ENCODE peak calls at places on chromosomes 2 and 18, in nine cellular contexts. One of them, this sample, is unnamed.

GRCh38 chr2:143345887-143346612 is 216.8 kb downstream of the ARHGAP15 start:
- DNase-seq in G401: no peak
- DNase-seq in putamen: no peak
- DNase-seq in activated T-helper 1 cell treated with anti-CD3 and anti-CD28 coated beads, Interleukin-12 subunit alpha, Interleukin-12 subunit beta, Interleukin-2, Interleukin-4 antibody, amounts not matched to agents 30 ng/mL and 10 ng/mL and 1 ng/mL, durations not matched to agents 14 hours and 24 hours and 36 hours: no peak
- DNase-seq in ureter: no peak
- DNase-seq in OCI-M1: no peak
- DNase-seq in ACHN: no peak
- DNase-seq in germinal center: no peak
- DNase-seq in adrenal gland: no peak
- DNase-seq in this sample: no peak

GRCh38 chr2:19543271-19544019 is 185.0 kb upstream of the OSR1 start:
- DNase-seq in G401: no peak
- DNase-seq in putamen: no peak
- DNase-seq in activated T-helper 1 cell treated with anti-CD3 and anti-CD28 coated beads, Interleukin-12 subunit alpha, Interleukin-12 subunit beta, Interleukin-2, Interleukin-4 antibody, amounts not matched to agents 30 ng/mL and 10 ng/mL and 1 ng/mL, durations not matched to agents 14 hours and 24 hours and 36 hours: no peak
- DNase-seq in ureter: no peak
- DNase-seq in OCI-M1: no peak
- DNase-seq in ACHN: no peak
- DNase-seq in germinal center: no peak
- DNase-seq in adrenal gland: no peak
- DNase-seq in this sample: no peak

GRCh38 chr2:36461039-36461681 is 105.6 kb downstream of the CRIM1 start:
- DNase-seq in G401: peak
- DNase-seq in putamen: no peak
- DNase-seq in activated T-helper 1 cell treated with anti-CD3 and anti-CD28 coated beads, Interleukin-12 subunit alpha, Interleukin-12 subunit beta, Interleukin-2, Interleukin-4 antibody, amounts not matched to agents 30 ng/mL and 10 ng/mL and 1 ng/mL, durations not matched to agents 14 hours and 24 hours and 36 hours: no peak
- DNase-seq in ureter: no peak
- DNase-seq in OCI-M1: no peak
- DNase-seq in ACHN: peak
- DNase-seq in germinal center: no peak
- DNase-seq in adrenal gland: no peak
- DNase-seq in this sample: peak

GRCh38 chr2:19775315-19775714 is 126.5 kb downstream of the TTC32 start:
- DNase-seq in G401: no peak
- DNase-seq in putamen: no peak
- DNase-seq in activated T-helper 1 cell treated with anti-CD3 and anti-CD28 coated beads, Interleukin-12 subunit alpha, Interleukin-12 subunit beta, Interleukin-2, Interleukin-4 antibody, amounts not matched to agents 30 ng/mL and 10 ng/mL and 1 ng/mL, durations not matched to agents 14 hours and 24 hours and 36 hours: no peak
- DNase-seq in ureter: no peak
- DNase-seq in OCI-M1: no peak
- DNase-seq in ACHN: no peak
- DNase-seq in germinal center: no peak
- DNase-seq in adrenal gland: no peak
- DNase-seq in this sample: no peak

GRCh38 chr2:207796585-207797350 is 27.1 kb upstream of the FZD5 start:
- DNase-seq in G401: peak
- DNase-seq in putamen: no peak
- DNase-seq in activated T-helper 1 cell treated with anti-CD3 and anti-CD28 coated beads, Interleukin-12 subunit alpha, Interleukin-12 subunit beta, Interleukin-2, Interleukin-4 antibody, amounts not matched to agents 30 ng/mL and 10 ng/mL and 1 ng/mL, durations not matched to agents 14 hours and 24 hours and 36 hours: no peak
- DNase-seq in ureter: no peak
- DNase-seq in OCI-M1: no peak
- DNase-seq in ACHN: peak
- DNase-seq in germinal center: no peak
- DNase-seq in adrenal gland: no peak
- DNase-seq in this sample: no peak

GRCh38 chr2:170917957-170918356 is 11.1 kb upstream of the GORASP2 start:
- DNase-seq in G401: no peak
- DNase-seq in putamen: no peak
- DNase-seq in activated T-helper 1 cell treated with anti-CD3 and anti-CD28 coated beads, Interleukin-12 subunit alpha, Interleukin-12 subunit beta, Interleukin-2, Interleukin-4 antibody, amounts not matched to agents 30 ng/mL and 10 ng/mL and 1 ng/mL, durations not matched to agents 14 hours and 24 hours and 36 hours: no peak
- DNase-seq in ureter: no peak
- DNase-seq in OCI-M1: no peak
- DNase-seq in ACHN: no peak
- DNase-seq in germinal center: no peak
- DNase-seq in adrenal gland: no peak
- DNase-seq in this sample: no peak

GRCh38 chr2:36556847-36557246 is 41.1 kb downstream of the FEZ2 start:
- DNase-seq in G401: no peak
- DNase-seq in putamen: no peak
- DNase-seq in activated T-helper 1 cell treated with anti-CD3 and anti-CD28 coated beads, Interleukin-12 subunit alpha, Interleukin-12 subunit beta, Interleukin-2, Interleukin-4 antibody, amounts not matched to agents 30 ng/mL and 10 ng/mL and 1 ng/mL, durations not matched to agents 14 hours and 24 hours and 36 hours: no peak
- DNase-seq in ureter: no peak
- DNase-seq in OCI-M1: no peak
- DNase-seq in ACHN: no peak
- DNase-seq in germinal center: no peak
- DNase-seq in adrenal gland: no peak
- DNase-seq in this sample: no peak

GRCh38 chr2:85183078-85183477 is 49.9 kb downstream of the TCF7L1 start:
- DNase-seq in G401: no peak
- DNase-seq in putamen: no peak
- DNase-seq in activated T-helper 1 cell treated with anti-CD3 and anti-CD28 coated beads, Interleukin-12 subunit alpha, Interleukin-12 subunit beta, Interleukin-2, Interleukin-4 antibody, amounts not matched to agents 30 ng/mL and 10 ng/mL and 1 ng/mL, durations not matched to agents 14 hours and 24 hours and 36 hours: no peak
- DNase-seq in ureter: no peak
- DNase-seq in OCI-M1: no peak
- DNase-seq in ACHN: no peak
- DNase-seq in germinal center: no peak
- DNase-seq in adrenal gland: no peak
- DNase-seq in this sample: no peak

GRCh38 chr2:2573658-2574293 is 242.7 kb upstream of the MYT1L start:
- DNase-seq in G401: no peak
- DNase-seq in putamen: no peak
- DNase-seq in activated T-helper 1 cell treated with anti-CD3 and anti-CD28 coated beads, Interleukin-12 subunit alpha, Interleukin-12 subunit beta, Interleukin-2, Interleukin-4 antibody, amounts not matched to agents 30 ng/mL and 10 ng/mL and 1 ng/mL, durations not matched to agents 14 hours and 24 hours and 36 hours: no peak
- DNase-seq in ureter: no peak
- DNase-seq in OCI-M1: no peak
- DNase-seq in ACHN: no peak
- DNase-seq in germinal center: no peak
- DNase-seq in adrenal gland: no peak
- DNase-seq in this sample: no peak

GRCh38 chr18:76353046-76353445 is 142.0 kb downstream of the ZNF516 start:
- DNase-seq in G401: no peak
- DNase-seq in putamen: no peak
- DNase-seq in activated T-helper 1 cell treated with anti-CD3 and anti-CD28 coated beads, Interleukin-12 subunit alpha, Interleukin-12 subunit beta, Interleukin-2, Interleukin-4 antibody, amounts not matched to agents 30 ng/mL and 10 ng/mL and 1 ng/mL, durations not matched to agents 14 hours and 24 hours and 36 hours: no peak
- DNase-seq in ureter: no peak
- DNase-seq in OCI-M1: no peak
- DNase-seq in ACHN: no peak
- DNase-seq in germinal center: no peak
- DNase-seq in adrenal gland: peak
- DNase-seq in this sample: no peak

GRCh38 chr2:101109451-101110140 is 41.6 kb downstream of the TBC1D8 start:
- DNase-seq in G401: peak
- DNase-seq in putamen: no peak
- DNase-seq in activated T-helper 1 cell treated with anti-CD3 and anti-CD28 coated beads, Interleukin-12 subunit alpha, Interleukin-12 subunit beta, Interleukin-2, Interleukin-4 antibody, amounts not matched to agents 30 ng/mL and 10 ng/mL and 1 ng/mL, durations not matched to agents 14 hours and 24 hours and 36 hours: no peak
- DNase-seq in ureter: no peak
- DNase-seq in OCI-M1: no peak
- DNase-seq in ACHN: no peak
- DNase-seq in germinal center: no peak
- DNase-seq in adrenal gland: no peak
- DNase-seq in this sample: no peak

GRCh38 chr2:229539628-229540027 is 174.7 kb downstream of the DNER start:
- DNase-seq in G401: no peak
- DNase-seq in putamen: no peak
- DNase-seq in activated T-helper 1 cell treated with anti-CD3 and anti-CD28 coated beads, Interleukin-12 subunit alpha, Interleukin-12 subunit beta, Interleukin-2, Interleukin-4 antibody, amounts not matched to agents 30 ng/mL and 10 ng/mL and 1 ng/mL, durations not matched to agents 14 hours and 24 hours and 36 hours: no peak
- DNase-seq in ureter: no peak
- DNase-seq in OCI-M1: no peak
- DNase-seq in ACHN: no peak
- DNase-seq in germinal center: no peak
- DNase-seq in adrenal gland: peak
- DNase-seq in this sample: no peak

GRCh38 chr2:233854241-233854981 is at the start of gene HJURP:
- DNase-seq in G401: peak
- DNase-seq in putamen: peak
- DNase-seq in activated T-helper 1 cell treated with anti-CD3 and anti-CD28 coated beads, Interleukin-12 subunit alpha, Interleukin-12 subunit beta, Interleukin-2, Interleukin-4 antibody, amounts not matched to agents 30 ng/mL and 10 ng/mL and 1 ng/mL, durations not matched to agents 14 hours and 24 hours and 36 hours: peak
- DNase-seq in ureter: peak
- DNase-seq in OCI-M1: peak
- DNase-seq in ACHN: peak
- DNase-seq in germinal center: peak
- DNase-seq in adrenal gland: peak
- DNase-seq in this sample: peak

GRCh38 chr2:55048925-55049793 is 1.1 kb downstream of the RTN4 start:
- DNase-seq in G401: peak
- DNase-seq in putamen: peak
- DNase-seq in activated T-helper 1 cell treated with anti-CD3 and anti-CD28 coated beads, Interleukin-12 subunit alpha, Interleukin-12 subunit beta, Interleukin-2, Interleukin-4 antibody, amounts not matched to agents 30 ng/mL and 10 ng/mL and 1 ng/mL, durations not matched to agents 14 hours and 24 hours and 36 hours: peak
- DNase-seq in ureter: peak
- DNase-seq in OCI-M1: peak
- DNase-seq in ACHN: peak
- DNase-seq in germinal center: peak
- DNase-seq in adrenal gland: peak
- DNase-seq in this sample: peak

GRCh38 chr2:210271300-210271699 is 43.7 kb downstream of the MYL1 start:
- DNase-seq in G401: no peak
- DNase-seq in putamen: no peak
- DNase-seq in activated T-helper 1 cell treated with anti-CD3 and anti-CD28 coated beads, Interleukin-12 subunit alpha, Interleukin-12 subunit beta, Interleukin-2, Interleukin-4 antibody, amounts not matched to agents 30 ng/mL and 10 ng/mL and 1 ng/mL, durations not matched to agents 14 hours and 24 hours and 36 hours: no peak
- DNase-seq in ureter: no peak
- DNase-seq in OCI-M1: no peak
- DNase-seq in ACHN: no peak
- DNase-seq in germinal center: no peak
- DNase-seq in adrenal gland: no peak
- DNase-seq in this sample: no peak

GRCh38 chr2:223921204-223921603 is 23.9 kb downstream of the WDFY1 start:
- DNase-seq in G401: no peak
- DNase-seq in putamen: no peak
- DNase-seq in activated T-helper 1 cell treated with anti-CD3 and anti-CD28 coated beads, Interleukin-12 subunit alpha, Interleukin-12 subunit beta, Interleukin-2, Interleukin-4 antibody, amounts not matched to agents 30 ng/mL and 10 ng/mL and 1 ng/mL, durations not matched to agents 14 hours and 24 hours and 36 hours: no peak
- DNase-seq in ureter: no peak
- DNase-seq in OCI-M1: no peak
- DNase-seq in ACHN: no peak
- DNase-seq in germinal center: no peak
- DNase-seq in adrenal gland: no peak
- DNase-seq in this sample: no peak

GRCh38 chr2:96739633-96740428 is at the start of gene LMAN2L:
- DNase-seq in G401: peak
- DNase-seq in putamen: peak
- DNase-seq in activated T-helper 1 cell treated with anti-CD3 and anti-CD28 coated beads, Interleukin-12 subunit alpha, Interleukin-12 subunit beta, Interleukin-2, Interleukin-4 antibody, amounts not matched to agents 30 ng/mL and 10 ng/mL and 1 ng/mL, durations not matched to agents 14 hours and 24 hours and 36 hours: peak
- DNase-seq in ureter: peak
- DNase-seq in OCI-M1: peak
- DNase-seq in ACHN: peak
- DNase-seq in germinal center: peak
- DNase-seq in adrenal gland: peak
- DNase-seq in this sample: peak

GRCh38 chr18:23982154-23983071 is 32.1 kb upstream of the TTC39C start:
- DNase-seq in G401: peak
- DNase-seq in putamen: no peak
- DNase-seq in activated T-helper 1 cell treated with anti-CD3 and anti-CD28 coated beads, Interleukin-12 subunit alpha, Interleukin-12 subunit beta, Interleukin-2, Interleukin-4 antibody, amounts not matched to agents 30 ng/mL and 10 ng/mL and 1 ng/mL, durations not matched to agents 14 hours and 24 hours and 36 hours: no peak
- DNase-seq in ureter: peak
- DNase-seq in OCI-M1: no peak
- DNase-seq in ACHN: peak
- DNase-seq in germinal center: no peak
- DNase-seq in adrenal gland: peak
- DNase-seq in this sample: peak

GRCh38 chr2:133885847-133886246 is 317.6 kb upstream of the NCKAP5 start:
- DNase-seq in G401: no peak
- DNase-seq in putamen: no peak
- DNase-seq in activated T-helper 1 cell treated with anti-CD3 and anti-CD28 coated beads, Interleukin-12 subunit alpha, Interleukin-12 subunit beta, Interleukin-2, Interleukin-4 antibody, amounts not matched to agents 30 ng/mL and 10 ng/mL and 1 ng/mL, durations not matched to agents 14 hours and 24 hours and 36 hours: no peak
- DNase-seq in ureter: no peak
- DNase-seq in OCI-M1: no peak
- DNase-seq in ACHN: peak
- DNase-seq in germinal center: no peak
- DNase-seq in adrenal gland: no peak
- DNase-seq in this sample: no peak

GRCh38 chr2:18536100-18536499 is 24.4 kb downstream of the RDH14 start:
- DNase-seq in G401: no peak
- DNase-seq in putamen: no peak
- DNase-seq in activated T-helper 1 cell treated with anti-CD3 and anti-CD28 coated beads, Interleukin-12 subunit alpha, Interleukin-12 subunit beta, Interleukin-2, Interleukin-4 antibody, amounts not matched to agents 30 ng/mL and 10 ng/mL and 1 ng/mL, durations not matched to agents 14 hours and 24 hours and 36 hours: no peak
- DNase-seq in ureter: no peak
- DNase-seq in OCI-M1: no peak
- DNase-seq in ACHN: no peak
- DNase-seq in germinal center: no peak
- DNase-seq in adrenal gland: no peak
- DNase-seq in this sample: peak

GRCh38 chr2:150599889-150600288 is 112.4 kb upstream of the RND3 start:
- DNase-seq in G401: no peak
- DNase-seq in putamen: no peak
- DNase-seq in activated T-helper 1 cell treated with anti-CD3 and anti-CD28 coated beads, Interleukin-12 subunit alpha, Interleukin-12 subunit beta, Interleukin-2, Interleukin-4 antibody, amounts not matched to agents 30 ng/mL and 10 ng/mL and 1 ng/mL, durations not matched to agents 14 hours and 24 hours and 36 hours: no peak
- DNase-seq in ureter: no peak
- DNase-seq in OCI-M1: no peak
- DNase-seq in ACHN: no peak
- DNase-seq in germinal center: no peak
- DNase-seq in adrenal gland: no peak
- DNase-seq in this sample: no peak

GRCh38 chr2:196500686-196501431 is 138.7 kb upstream of the CCDC150 start:
- DNase-seq in G401: no peak
- DNase-seq in putamen: no peak
- DNase-seq in activated T-helper 1 cell treated with anti-CD3 and anti-CD28 coated beads, Interleukin-12 subunit alpha, Interleukin-12 subunit beta, Interleukin-2, Interleukin-4 antibody, amounts not matched to agents 30 ng/mL and 10 ng/mL and 1 ng/mL, durations not matched to agents 14 hours and 24 hours and 36 hours: no peak
- DNase-seq in ureter: no peak
- DNase-seq in OCI-M1: no peak
- DNase-seq in ACHN: no peak
- DNase-seq in germinal center: no peak
- DNase-seq in adrenal gland: no peak
- DNase-seq in this sample: no peak

GRCh38 chr2:17303496-17303895 is 214.7 kb downstream of the RAD51AP2 start:
- DNase-seq in G401: no peak
- DNase-seq in putamen: no peak
- DNase-seq in activated T-helper 1 cell treated with anti-CD3 and anti-CD28 coated beads, Interleukin-12 subunit alpha, Interleukin-12 subunit beta, Interleukin-2, Interleukin-4 antibody, amounts not matched to agents 30 ng/mL and 10 ng/mL and 1 ng/mL, durations not matched to agents 14 hours and 24 hours and 36 hours: no peak
- DNase-seq in ureter: no peak
- DNase-seq in OCI-M1: no peak
- DNase-seq in ACHN: no peak
- DNase-seq in germinal center: no peak
- DNase-seq in adrenal gland: no peak
- DNase-seq in this sample: peak

GRCh38 chr2:201403904-201404303 is 46.8 kb upstream of the FLACC1 start:
- DNase-seq in G401: no peak
- DNase-seq in putamen: no peak
- DNase-seq in activated T-helper 1 cell treated with anti-CD3 and anti-CD28 coated beads, Interleukin-12 subunit alpha, Interleukin-12 subunit beta, Interleukin-2, Interleukin-4 antibody, amounts not matched to agents 30 ng/mL and 10 ng/mL and 1 ng/mL, durations not matched to agents 14 hours and 24 hours and 36 hours: no peak
- DNase-seq in ureter: no peak
- DNase-seq in OCI-M1: peak
- DNase-seq in ACHN: no peak
- DNase-seq in germinal center: no peak
- DNase-seq in adrenal gland: no peak
- DNase-seq in this sample: no peak

GRCh38 chr2:239477606-239478005 is 76.8 kb upstream of the HDAC4 start:
- DNase-seq in G401: no peak
- DNase-seq in putamen: no peak
- DNase-seq in activated T-helper 1 cell treated with anti-CD3 and anti-CD28 coated beads, Interleukin-12 subunit alpha, Interleukin-12 subunit beta, Interleukin-2, Interleukin-4 antibody, amounts not matched to agents 30 ng/mL and 10 ng/mL and 1 ng/mL, durations not matched to agents 14 hours and 24 hours and 36 hours: no peak
- DNase-seq in ureter: no peak
- DNase-seq in OCI-M1: no peak
- DNase-seq in ACHN: no peak
- DNase-seq in germinal center: no peak
- DNase-seq in adrenal gland: no peak
- DNase-seq in this sample: no peak

GRCh38 chr2:241112592-241112991 is 10.5 kb upstream of the MTERF4 start:
- DNase-seq in G401: no peak
- DNase-seq in putamen: no peak
- DNase-seq in activated T-helper 1 cell treated with anti-CD3 and anti-CD28 coated beads, Interleukin-12 subunit alpha, Interleukin-12 subunit beta, Interleukin-2, Interleukin-4 antibody, amounts not matched to agents 30 ng/mL and 10 ng/mL and 1 ng/mL, durations not matched to agents 14 hours and 24 hours and 36 hours: no peak
- DNase-seq in ureter: no peak
- DNase-seq in OCI-M1: no peak
- DNase-seq in ACHN: no peak
- DNase-seq in germinal center: peak
- DNase-seq in adrenal gland: no peak
- DNase-seq in this sample: no peak

GRCh38 chr2:159939946-159940345 is 122.5 kb downstream of the PLA2R1 start:
- DNase-seq in G401: no peak
- DNase-seq in putamen: no peak
- DNase-seq in activated T-helper 1 cell treated with anti-CD3 and anti-CD28 coated beads, Interleukin-12 subunit alpha, Interleukin-12 subunit beta, Interleukin-2, Interleukin-4 antibody, amounts not matched to agents 30 ng/mL and 10 ng/mL and 1 ng/mL, durations not matched to agents 14 hours and 24 hours and 36 hours: no peak
- DNase-seq in ureter: no peak
- DNase-seq in OCI-M1: peak
- DNase-seq in ACHN: peak
- DNase-seq in germinal center: peak
- DNase-seq in adrenal gland: no peak
- DNase-seq in this sample: peak

GRCh38 chr18:23137788-23138216 is 2.5 kb downstream of the CABLES1 start:
- DNase-seq in G401: no peak
- DNase-seq in putamen: no peak
- DNase-seq in activated T-helper 1 cell treated with anti-CD3 and anti-CD28 coated beads, Interleukin-12 subunit alpha, Interleukin-12 subunit beta, Interleukin-2, Interleukin-4 antibody, amounts not matched to agents 30 ng/mL and 10 ng/mL and 1 ng/mL, durations not matched to agents 14 hours and 24 hours and 36 hours: no peak
- DNase-seq in ureter: no peak
- DNase-seq in OCI-M1: no peak
- DNase-seq in ACHN: no peak
- DNase-seq in germinal center: no peak
- DNase-seq in adrenal gland: no peak
- DNase-seq in this sample: peak

GRCh38 chr2:44572196-44572900 is 210.6 kb downstream of the CAMKMT start:
- DNase-seq in G401: no peak
- DNase-seq in putamen: no peak
- DNase-seq in activated T-helper 1 cell treated with anti-CD3 and anti-CD28 coated beads, Interleukin-12 subunit alpha, Interleukin-12 subunit beta, Interleukin-2, Interleukin-4 antibody, amounts not matched to agents 30 ng/mL and 10 ng/mL and 1 ng/mL, durations not matched to agents 14 hours and 24 hours and 36 hours: no peak
- DNase-seq in ureter: no peak
- DNase-seq in OCI-M1: no peak
- DNase-seq in ACHN: peak
- DNase-seq in germinal center: no peak
- DNase-seq in adrenal gland: no peak
- DNase-seq in this sample: peak

This sample was measured in SW480.